ENCODE peak calls at places on chromosomes 3 and 15, in five cellular contexts. G is skeletal muscle cell, X is fibroblast of mammary gland, F is body of pancreas, L is cardiac muscle cell. R is an unnamed sample.

GRCh38 chr3:17832021-17832420 is 89.6 kb upstream of the TBC1D5 start:
- DNase-seq in G (no peak), X (peak), F (no peak), L (peak), R (no peak)

GRCh38 chr3:122975924-122976293 is 51.7 kb downstream of the SEMA5B start:
- DNase-seq in G (no peak), X (no peak), F (no peak), L (no peak), R (no peak)

GRCh38 chr3:158352551-158352950 is 218.4 kb upstream of the MLF1 start:
- DNase-seq in G (no peak), X (peak), F (peak), L (peak), R (no peak)

GRCh38 chr3:102673271-102674115 is 238.7 kb downstream of the ZPLD1 start:
- DNase-seq in G (no peak), X (peak), F (peak), L (peak), R (no peak)

GRCh38 chr3:43288366-43288765 is 2.0 kb downstream of the SNRK start:
- DNase-seq in G (no peak), X (peak), F (no peak), L (peak), R (no peak)

GRCh38 chr3:174532776-174533175 is 326.4 kb upstream of the NAALADL2 start:
- DNase-seq in G (no peak), X (no peak), F (no peak), L (no peak), R (no peak)

GRCh38 chr3:155024006-155024638 is 56.0 kb upstream of the MME start:
- DNase-seq in G (no peak), X (no peak), F (no peak), L (peak), R (no peak)

GRCh38 chr3:37123292-37123691 is 51.1 kb downstream of the LRRFIP2 start:
- DNase-seq in G (no peak), X (no peak), F (no peak), L (no peak), R (no peak)

GRCh38 chr3:73772076-73772475 is 147.3 kb upstream of the PDZRN3 start:
- DNase-seq in G (no peak), X (peak), F (no peak), L (no peak), R (no peak)

GRCh38 chr3:194137314-194138097 is 1.6 kb downstream of the HES1 start:
- DNase-seq in G (no peak), X (peak), F (peak), L (peak), R (no peak)

GRCh38 chr15:44713006-44713966 is 2.0 kb downstream of the B2M start:
- DNase-seq in G (no peak), X (peak), F (no peak), L (peak), R (no peak)

GRCh38 chr3:72465853-72466252 is 382.4 kb downstream of the SHQ1 start:
- DNase-seq in G (no peak), X (no peak), F (no peak), L (no peak), R (no peak)

GRCh38 chr3:97841304-97841703 is 19.5 kb downstream of the CRYBG3 start:
- DNase-seq in G (no peak), X (no peak), F (no peak), L (no peak), R (no peak)

GRCh38 chr3:42061711-42062408 is 29.3 kb upstream of the TRAK1 start:
- DNase-seq in G (peak), X (peak), F (peak), L (peak), R (peak)

GRCh38 chr15:78415284-78415683 is 22.7 kb upstream of the IREB2 start:
- DNase-seq in G (no peak), X (peak), F (no peak), L (peak), R (no peak)

GRCh38 chr3:197003461-197004385 is 25.9 kb downstream of the MELTF start:
- DNase-seq in G (no peak), X (peak), F (peak), L (no peak), R (no peak)

DNA sequence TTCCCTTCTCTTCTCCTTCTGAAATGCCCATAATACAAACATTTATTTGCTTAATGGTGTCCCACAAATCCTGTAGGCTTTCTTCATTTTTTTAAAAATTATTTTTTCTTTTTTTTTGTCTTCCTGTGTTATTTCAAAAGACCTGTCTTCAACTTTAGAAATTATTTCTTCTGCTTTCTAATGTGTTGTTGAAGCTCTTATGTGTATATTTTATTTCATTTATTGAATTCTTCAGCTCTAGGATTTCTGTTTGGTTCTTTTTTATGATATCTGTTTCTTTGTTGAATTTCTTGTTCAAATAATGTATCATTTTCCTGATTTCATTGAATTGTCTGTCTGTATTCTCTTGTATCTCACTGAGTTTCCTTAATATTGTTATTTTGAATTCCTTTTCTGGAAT is 63.1 kb downstream of the AP4E1 start:
- DNase-seq in G (no peak), X (no peak), F (no peak), L (no peak), R (no peak)
- H3K4me3 ChIP-seq in G (no peak), X (no peak), F (no peak), L (no peak), R (no peak)

GRCh38 chr3:186663351-186664118 is 2.3 kb upstream of the HRG start:
- DNase-seq in G (no peak), X (no peak), F (no peak), L (no peak), R (no peak)
- H3K4me3 ChIP-seq in G (no peak), X (no peak), F (no peak), L (no peak), R (no peak)

GRCh38 chr3:60313382-60313781 is 937.9 kb downstream of the FHIT start:
- DNase-seq in G (no peak), X (no peak), F (no peak), L (no peak), R (no peak)
- H3K4me3 ChIP-seq in G (no peak), X (no peak), F (no peak), L (no peak), R (no peak)

DNA sequence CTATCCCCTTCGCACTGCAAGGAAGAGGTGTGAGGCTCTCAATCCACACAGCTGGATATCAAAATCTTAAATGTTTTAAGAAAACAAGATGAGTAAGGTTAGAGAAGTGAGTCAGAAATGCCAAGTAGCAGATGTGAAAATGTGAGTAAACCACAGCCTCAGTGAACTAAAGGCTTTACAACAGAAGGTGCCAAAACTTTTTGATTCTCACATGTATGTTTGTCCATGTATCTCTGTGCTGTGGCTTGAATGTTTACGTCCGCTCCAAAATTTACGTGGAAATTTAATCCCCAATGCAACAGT is 126.8 kb upstream of the PFN2 start:
- DNase-seq in G (no peak), X (peak), F (no peak), L (peak), R (no peak)
- H3K4me3 ChIP-seq in G (no peak), X (no peak), F (no peak), L (no peak), R (no peak)